ENCODE peak calls at places on chromosome 22, in seven cellular contexts. C is K562; V is cardiac fibroblast; O is breast epithelium; Q is CD4-positive, alpha-beta T cell; M is fibroblast of lung; P is H1. E is an unnamed sample.

GRCh38 chr22:24697671-24698082 is 76.8 kb downstream of the PIWIL3 start:
- DNase-seq in P (no peak), V (peak), O (no peak), C (no peak), Q (no peak), M (no peak), E (no peak)

GRCh38 chr22:24416611-24417010 is 10.8 kb upstream of the ADORA2A start:
- DNase-seq in P (no peak), C (no peak), O (no peak), Q (no peak), M (no peak), V (no peak), E (no peak)

GRCh38 chr22:36055376-36056310 is 27.0 kb upstream of the RBFOX2 start:
- DNase-seq in V (no peak), Q (no peak), P (no peak), C (no peak), M (peak), O (no peak), E (no peak)

GRCh38 chr22:43851979-43852307 is 10.4 kb downstream of the SULT4A1 start:
- DNase-seq in P (no peak), O (no peak), Q (no peak), M (no peak), V (no peak), C (no peak), E (no peak)

GRCh38 chr22:39013923-39014722 is at the start of gene APOBEC3C:
- DNase-seq in P (no peak), M (peak), V (peak), C (peak), O (peak), Q (peak), E (peak)

GRCh38 chr22:32781695-32782094 is 19.8 kb upstream of the TIMP3 start:
- DNase-seq in V (peak), P (no peak), M (no peak), O (no peak), C (no peak), Q (no peak), E (no peak)

GRCh38 chr22:44567846-44568493 is 69.9 kb upstream of the RTL6 start:
- DNase-seq in P (no peak), C (no peak), M (peak), O (peak), V (peak), Q (peak), E (peak)

GRCh38 chr22:40605676-40606250 is 30.8 kb downstream of the MRTFA start:
- DNase-seq in V (no peak), O (no peak), C (no peak), Q (no peak), M (peak), P (no peak), E (no peak)

GRCh38 chr22:46538816-46539163 is 1.4 kb upstream of the CELSR1 start:
- DNase-seq in P (no peak), M (peak), O (no peak), Q (no peak), V (peak), C (no peak), E (no peak)

GRCh38 chr22:41838842-41839618 is 6.1 kb downstream of the SREBF2 start:
- DNase-seq in M (no peak), V (no peak), P (no peak), O (no peak), C (no peak), Q (no peak), E (no peak)

GRCh38 chr22:20605328-20605727 is 97.9 kb downstream of the MED15 start:
- DNase-seq in O (no peak), P (no peak), V (no peak), C (no peak), Q (no peak), M (no peak), E (no peak)

GRCh38 chr22:39300198-39300830 is 19.1 kb downstream of the RPL3 start:
- DNase-seq in P (no peak), C (no peak), V (no peak), Q (no peak), M (no peak), O (peak), E (no peak)

GRCh38 chr22:46132830-46133587 is 17.3 kb upstream of the PPARA start:
- DNase-seq in O (no peak), M (no peak), P (no peak), C (no peak), V (no peak), Q (no peak), E (no peak)

GRCh38 chr22:31681625-31682345 is 19.8 kb upstream of the PISD start:
- DNase-seq in V (peak), C (no peak), Q (no peak), O (no peak), P (no peak), M (peak), E (no peak)

GRCh38 chr22:36331912-36332622 is 55.7 kb downstream of the MYH9 start:
- DNase-seq in O (no peak), C (no peak), Q (peak), P (no peak), M (peak), V (peak), E (no peak)

GRCh38 chr22:46931881-46932280 is 169.4 kb downstream of the TBC1D22A start:
- DNase-seq in C (no peak), O (no peak), V (no peak), P (no peak), Q (no peak), M (peak), E (no peak)

GRCh38 chr22:50356186-50356585 is 13.1 kb downstream of the PPP6R2 start:
- DNase-seq in P (no peak), C (no peak), Q (no peak), O (no peak), V (no peak), M (no peak), E (no peak)
- TF ChIP-seq CTCF in P (no peak), C (no peak), Q (no peak), O (no peak), V (no peak), M (no peak), E (no peak)

DNA sequence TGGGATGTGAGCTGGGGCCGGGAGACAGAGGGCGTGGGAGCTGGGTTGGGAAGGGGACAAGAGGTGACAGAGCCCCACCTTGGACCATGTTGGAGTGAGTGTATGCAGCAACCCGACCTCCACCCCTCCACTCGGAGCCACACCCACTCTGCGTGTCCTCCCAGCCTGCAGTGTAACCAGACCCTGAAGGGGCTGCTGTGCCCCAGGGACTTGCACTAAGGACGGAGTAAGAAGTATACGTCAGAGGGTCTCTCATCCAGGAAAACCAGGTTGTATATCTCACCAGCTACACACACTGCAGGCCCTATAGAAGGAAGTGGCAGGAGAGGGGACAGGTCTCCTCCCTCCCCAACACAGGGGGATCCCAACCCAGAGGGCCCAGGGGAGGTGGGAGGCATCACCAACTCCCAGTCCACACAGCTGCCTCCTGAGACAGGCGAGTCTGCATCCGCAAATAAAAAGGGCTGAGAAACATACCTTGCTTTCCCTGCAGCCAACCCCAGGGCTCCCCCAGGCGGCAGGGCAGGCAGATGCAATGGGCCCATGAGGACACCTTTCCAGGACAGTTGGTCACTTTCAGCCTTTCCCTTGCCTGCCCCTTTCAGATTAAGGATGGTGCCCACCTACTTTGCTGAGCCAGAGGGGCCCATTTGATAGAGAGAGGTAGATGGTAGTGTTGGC is 180.2 kb downstream of the BRD1 start:
- DNase-seq in O (no peak), V (no peak), Q (no peak), C (no peak), P (no peak), M (no peak), E (no peak)
- TF ChIP-seq CTCF in O (no peak), V (no peak), Q (no peak), C (no peak), P (no peak), M (no peak), E (no peak)

GRCh38 chr22:29269230-29269604 is 1.1 kb downstream of the EWSR1 start:
- DNase-seq in O (no peak), C (no peak), M (no peak), Q (no peak), P (no peak), V (no peak), E (no peak)

GRCh38 chr22:29272624-29273023 is 4.6 kb downstream of the EWSR1 start:
- DNase-seq in M (no peak), V (no peak), C (no peak), Q (no peak), O (no peak), P (no peak), E (no peak)

GRCh38 chr22:29269731-29270474 is 1.8 kb downstream of the EWSR1 start:
- DNase-seq in O (no peak), Q (no peak), M (peak), C (no peak), P (no peak), V (no peak), E (no peak)

GRCh38 chr22:29268511-29269229 is 602 bp downstream of the EWSR1 start:
- DNase-seq in P (no peak), M (peak), C (peak), V (peak), Q (peak), O (no peak), E (no peak)

DNA sequence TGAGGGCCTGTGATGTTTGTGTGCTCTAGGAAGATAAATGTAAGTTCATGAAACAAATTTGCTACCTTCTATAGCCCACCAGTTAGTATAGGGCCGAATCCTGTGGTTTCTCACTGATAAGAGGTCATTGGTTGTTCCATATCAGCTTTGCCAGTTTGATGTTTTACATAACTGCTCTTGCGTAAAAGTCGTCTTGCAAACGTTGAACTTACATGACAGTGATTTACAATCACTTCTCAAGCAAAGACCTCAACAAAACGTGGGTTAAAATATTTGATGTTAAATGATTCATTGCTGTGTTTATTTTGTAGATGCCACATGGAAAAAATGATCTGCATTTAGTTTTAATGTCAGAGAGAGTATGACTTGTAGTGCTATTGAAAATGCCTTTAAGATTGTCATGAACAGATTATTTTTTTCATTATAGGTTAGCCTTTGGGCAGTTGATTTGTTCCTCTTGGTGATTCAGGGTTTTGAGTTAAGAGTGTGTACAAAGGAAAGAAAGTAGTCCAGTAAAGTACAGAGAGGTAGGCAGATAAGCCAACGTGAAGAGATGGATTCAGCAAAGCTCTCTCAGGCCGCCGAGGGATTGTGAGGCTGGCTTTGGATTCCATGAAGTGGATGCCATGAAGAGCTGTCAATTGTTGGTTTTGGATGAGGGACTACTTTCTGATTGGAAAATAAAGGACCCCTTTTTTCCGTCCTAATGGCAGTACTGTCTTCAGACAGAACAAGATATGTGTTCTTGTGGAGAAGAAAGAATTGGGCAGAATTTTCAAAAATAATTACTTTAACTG is 2.6 kb downstream of the EWSR1 start:
- DNase-seq in M (peak), P (no peak), O (no peak), C (no peak), Q (no peak), V (peak), E (no peak)
- TF ChIP-seq CTCF in M (no peak), P (no peak), O (no peak), C (no peak), Q (no peak), V (no peak), E (no peak)

GRCh38 chr22:27628341-27628740 is 173.2 kb downstream of the MN1 start:
- DNase-seq in V (no peak), C (no peak), P (no peak), M (no peak), O (no peak), Q (no peak), E (no peak)

GRCh38 chr22:27625769-27626674 is 175.5 kb downstream of the MN1 start:
- DNase-seq in M (no peak), O (no peak), V (no peak), Q (no peak), C (no peak), P (no peak), E (no peak)

GRCh38 chr22:27626675-27627443 is 174.7 kb downstream of the MN1 start:
- DNase-seq in O (no peak), Q (no peak), C (no peak), V (no peak), M (no peak), P (no peak), E (no peak)

GRCh38 chr22:27627901-27628300 is 173.7 kb downstream of the MN1 start:
- DNase-seq in O (no peak), C (no peak), V (no peak), Q (no peak), M (no peak), P (no peak), E (no peak)

DNA sequence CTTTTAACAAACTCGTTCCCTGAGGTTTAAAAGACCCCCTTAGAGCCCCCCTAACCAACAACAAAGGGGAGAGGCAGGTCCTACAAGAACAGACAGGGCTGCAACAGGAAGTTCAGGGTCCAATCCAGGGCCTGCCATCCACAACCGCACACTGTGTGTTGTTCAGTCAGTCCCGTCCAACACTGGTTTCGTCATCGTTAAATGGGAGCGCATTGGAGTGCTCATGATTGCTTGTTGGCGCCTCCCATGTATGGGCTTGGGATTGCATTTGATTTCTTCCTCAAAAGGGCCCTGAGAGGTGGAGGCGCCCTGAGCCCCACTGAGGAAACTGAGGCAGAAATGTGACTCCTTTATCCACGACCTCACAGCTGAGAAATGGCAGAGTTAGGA is 174.1 kb downstream of the MN1 start:
- DNase-seq in C (peak), M (no peak), P (no peak), Q (no peak), V (peak), O (no peak), E (no peak)
- TF ChIP-seq CTCF in C (no peak), M (no peak), P (peak), Q (no peak), V (no peak), O (no peak), E (no peak)

GRCh38 chr22:30327864-30328345 is 1.2 kb upstream of the TBC1D10A start:
- DNase-seq in P (no peak), Q (no peak), C (peak), O (no peak), M (no peak), V (no peak), E (no peak)
- TF ChIP-seq CTCF in P (peak), Q (no peak), C (peak), O (no peak), M (no peak), V (no peak), E (no peak)

DNA sequence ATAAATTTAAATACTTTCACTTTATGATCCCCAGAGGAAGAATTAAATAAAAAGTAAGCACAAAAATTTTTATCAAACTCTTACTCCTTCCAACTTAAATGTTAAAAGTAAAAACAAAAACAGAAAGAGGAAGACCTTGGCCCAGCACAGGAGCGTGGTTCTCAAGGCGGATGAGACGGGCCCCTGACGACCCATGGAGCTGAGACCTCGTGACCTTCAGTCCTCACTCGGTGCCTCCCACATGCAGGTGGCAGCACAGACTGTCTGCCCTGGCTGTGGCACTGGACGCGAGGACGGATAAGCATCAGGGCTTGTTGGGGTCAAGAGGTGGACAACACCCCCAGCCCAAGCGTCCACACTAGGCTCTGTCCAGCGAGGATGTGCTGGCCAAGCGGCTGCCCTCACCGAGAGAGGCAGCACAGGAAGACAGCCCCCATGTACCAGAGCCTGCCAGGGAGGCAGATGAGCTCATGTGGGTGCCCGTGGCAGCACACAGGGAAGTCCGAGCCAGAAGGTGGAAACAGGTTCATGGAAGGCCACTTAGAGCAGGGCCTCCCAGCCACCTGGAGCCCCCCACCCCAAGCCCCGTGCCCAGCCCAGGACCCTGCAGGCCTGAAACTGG is 1389.8 kb downstream of the TBC1D22A start:
- DNase-seq in P (no peak), M (no peak), V (no peak), C (no peak), Q (no peak), O (no peak), E (no peak)
- TF ChIP-seq CTCF in P (no peak), M (no peak), V (no peak), C (no peak), Q (no peak), O (no peak), E (no peak)